ENCODE peak calls at places on chromosomes 3 and 15, in six cellular contexts. D is endothelial cell; O is HFF-Myc; A is activated CD8-positive, alpha-beta T cell treated with anti-CD3 and anti-CD28 coated beads for 36 hours; Y is body of pancreas; S is adrenal gland. Z is an unnamed sample.

GRCh38 chr3:37986479-37987314 is 3.9 kb upstream of the VILL start:
- DNase-seq in Y (peak), A (no peak), O (no peak), S (no peak), D (peak), Z (no peak)

GRCh38 chr15:72168131-72168825 is 29.3 kb downstream of the GRAMD2A start:
- DNase-seq in D (no peak), Y (no peak), S (no peak), O (no peak), A (peak), Z (no peak)

GRCh38 chr3:136576279-136577009 is 175.7 kb downstream of the STAG1 start:
- DNase-seq in O (no peak), D (no peak), A (no peak), S (no peak), Y (no peak), Z (no peak)

GRCh38 chr3:168964736-168965135 is 698.8 kb downstream of the MECOM start:
- DNase-seq in Y (no peak), A (no peak), O (no peak), S (no peak), D (no peak), Z (no peak)

GRCh38 chr15:38430106-38430760 is 23.7 kb upstream of the FAM98B start:
- DNase-seq in A (no peak), O (no peak), Y (no peak), S (no peak), D (no peak), Z (no peak)

GRCh38 chr15:60859996-60860494 is 369.1 kb downstream of the RORA start:
- DNase-seq in Y (no peak), D (no peak), A (no peak), O (no peak), S (no peak), Z (no peak)

GRCh38 chr3:151085227-151085888 is at the start of gene MED12L:
- DNase-seq in A (peak), Y (peak), O (no peak), D (peak), S (peak), Z (no peak)

GRCh38 chr15:89772933-89773583 is 3.1 kb upstream of the MESP2 start:
- DNase-seq in S (no peak), Y (peak), O (no peak), A (no peak), D (no peak), Z (no peak)

GRCh38 chr3:10417849-10418248 is 87.5 kb downstream of the ATP2B2 start:
- DNase-seq in Y (no peak), O (no peak), A (peak), S (no peak), D (no peak), Z (no peak)

GRCh38 chr15:22868928-22869327 is 30.5 kb downstream of the NIPA2 start:
- DNase-seq in S (no peak), D (no peak), O (no peak), Y (no peak), A (no peak), Z (no peak)

GRCh38 chr3:71285086-71285485 is 298.4 kb downstream of the FOXP1 start:
- DNase-seq in Y (no peak), A (no peak), O (no peak), S (no peak), D (no peak), Z (no peak)

GRCh38 chr3:57980416-57980815 is 27.8 kb upstream of the FLNB start:
- DNase-seq in A (no peak), D (no peak), Y (no peak), S (no peak), O (no peak), Z (no peak)

GRCh38 chr3:129228891-129229585 is 20.4 kb upstream of the COPG1 start:
- DNase-seq in D (peak), O (peak), Y (no peak), A (no peak), S (no peak), Z (no peak)

GRCh38 chr3:168620854-168621253 is 525.1 kb upstream of the GOLIM4 start:
- DNase-seq in S (peak), D (peak), A (no peak), Y (peak), O (no peak), Z (no peak)

GRCh38 chr3:174325834-174326705 is 533.1 kb upstream of the NAALADL2 start:
- DNase-seq in S (no peak), Y (no peak), O (peak), A (no peak), D (no peak), Z (no peak)
- TF ChIP-seq CTCF in S (no peak), Y (no peak), O (no peak), A (no peak), D (no peak), Z (no peak)

GRCh38 chr15:33516563-33516962 is 205.8 kb downstream of the RYR3 start:
- DNase-seq in A (no peak), S (no peak), Y (no peak), D (no peak), O (no peak), Z (no peak)

GRCh38 chr15:33515121-33515520 is 204.4 kb downstream of the RYR3 start:
- DNase-seq in A (no peak), O (no peak), Y (no peak), D (no peak), S (no peak), Z (no peak)
- TF ChIP-seq CTCF in A (no peak), O (no peak), Y (no peak), D (no peak), S (no peak), Z (no peak)

DNA sequence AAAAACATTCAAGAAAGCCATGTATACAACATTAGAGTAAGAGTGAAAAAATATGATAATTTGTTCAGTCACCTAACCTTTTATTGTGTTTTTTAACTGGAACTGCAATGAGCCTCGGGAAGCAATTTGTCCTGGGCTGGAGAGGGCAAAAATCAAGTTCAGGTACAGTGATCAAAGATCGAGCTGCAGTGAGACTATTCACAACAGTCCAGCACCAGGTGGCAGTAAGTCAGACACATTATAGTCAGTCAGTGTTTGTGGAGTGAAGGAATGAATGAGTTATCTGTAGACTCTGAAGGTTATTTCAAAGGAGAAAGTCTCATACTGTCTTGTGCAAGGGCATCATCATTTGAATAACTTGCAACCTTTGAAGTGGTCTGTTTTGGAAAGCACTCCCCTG is 116.6 kb downstream of the CHDH start:
- DNase-seq in O (no peak), Y (no peak), A (no peak), D (no peak), S (no peak), Z (no peak)
- TF ChIP-seq CTCF in O (no peak), Y (no peak), A (no peak), D (no peak), S (no peak), Z (no peak)

GRCh38 chr3:113532698-113533533 is 561 bp downstream of the SIDT1 start:
- DNase-seq in D (peak), A (peak), O (no peak), S (no peak), Y (peak), Z (no peak)
- TF ChIP-seq CTCF in D (no peak), A (no peak), O (no peak), S (no peak), Y (no peak), Z (no peak)

GRCh38 chr3:197926418-197926817 is 23.6 kb upstream of the RPL35A start:
- DNase-seq in A (peak), Y (no peak), D (peak), O (no peak), S (no peak), Z (no peak)
- TF ChIP-seq CTCF in A (peak), Y (no peak), D (peak), O (peak), S (no peak), Z (no peak)

DNA sequence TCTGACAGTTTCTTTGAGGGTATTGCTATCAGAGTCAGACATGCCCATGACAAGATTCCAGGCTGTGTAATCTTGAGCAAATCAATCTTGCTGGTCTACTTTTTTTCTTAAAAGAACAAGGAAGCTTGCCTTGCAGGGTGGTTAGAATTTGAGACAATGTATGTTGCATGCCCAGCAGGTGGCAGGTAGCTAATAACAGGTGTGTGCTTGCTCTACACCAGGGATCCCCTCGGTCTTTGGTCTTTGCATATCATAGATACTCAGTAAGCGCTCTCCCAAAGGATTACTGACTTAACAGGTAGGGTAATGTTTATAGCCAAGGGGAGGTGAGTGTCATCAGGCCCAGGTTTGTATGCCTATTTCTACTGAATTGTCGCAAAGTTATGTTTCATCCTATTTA is 37.3 kb downstream of the CACNA1D start:
- DNase-seq in A (no peak), O (no peak), D (no peak), S (no peak), Y (no peak), Z (no peak)
- TF ChIP-seq CTCF in A (no peak), O (no peak), D (no peak), S (no peak), Y (no peak), Z (no peak)

Z was measured in omental fat pad.